ENCODE peak calls at places on chromosomes 1 and 21, in eight cellular contexts. E is ascending aorta; P is GOT3; D is activated CD8-positive, alpha-beta memory T cell treated with anti-CD3 and anti-CD28 coated beads for 24 hours; G is bronchial epithelial cell; Q is activated CD4-positive, alpha-beta T cell treated with anti-CD3 and anti-CD28 coated beads, Interleukin-2, amount 10 ng/mL, durations not matched to agents 7 days and 5 days; B is KG1; A is activated T-helper 1 cell treated with Interleukin-2 at 50 U/mL for 16 hours. W is an unnamed sample.

GRCh38 chr1:192485692-192486436 is 89.7 kb upstream of the RGS1 start:
- DNase-seq in E (peak; percentile 92), P (no peak), D (no peak), G (peak; percentile 96), Q (no peak), B (no peak), A (no peak), W (peak; percentile 94)

GRCh38 chr1:94248956-94249688 is 11.7 kb upstream of the ARHGAP29 start:
- DNase-seq in E (no peak), P (no peak), D (no peak), G (no peak), Q (no peak), B (no peak), A (no peak), W (no peak)

GRCh38 chr1:1623631-1624442 is 8.1 kb upstream of the MMP23B start:
- DNase-seq in E (no peak), P (no peak), D (no peak), G (no peak), Q (no peak), B (no peak), A (no peak), W (no peak)

GRCh38 chr1:67717876-67718275 is 32.9 kb downstream of the GADD45A start:
- DNase-seq in E (no peak), P (no peak), D (no peak), G (peak; percentile 76), Q (no peak), B (no peak), A (no peak), W (peak; percentile 84)

GRCh38 chr1:162074548-162074947 is 5.1 kb downstream of the NOS1AP start:
- DNase-seq in E (no peak), P (no peak), D (no peak), G (no peak), Q (no peak), B (no peak), A (no peak), W (peak; percentile 46)

GRCh38 chr21:19034041-19034440 is 630.5 kb upstream of the TMPRSS15 start:
- DNase-seq in E (no peak), P (no peak), D (no peak), G (no peak), Q (no peak), B (no peak), A (no peak), W (no peak)

GRCh38 chr1:217522280-217522679 is 108.6 kb downstream of the GPATCH2 start:
- DNase-seq in E (no peak), P (no peak), D (no peak), G (no peak), Q (no peak), B (no peak), A (no peak), W (no peak)

GRCh38 chr21:39363607-39364555 is 15.0 kb upstream of the HMGN1 start:
- DNase-seq in E (no peak), P (no peak), D (no peak), G (no peak), Q (no peak), B (no peak), A (no peak), W (no peak)

GRCh38 chr1:8676813-8677212 is 140.6 kb downstream of the RERE start:
- DNase-seq in E (no peak), P (no peak), D (no peak), G (no peak), Q (no peak), B (no peak), A (no peak), W (no peak)

GRCh38 chr21:39630191-39630591 is 17.5 kb downstream of the B3GALT5 start:
- DNase-seq in E (no peak), P (no peak), D (no peak), G (no peak), Q (no peak), B (no peak), A (no peak), W (peak; percentile 64)

GRCh38 chr1:245609354-245609753 is 454.6 kb downstream of the KIF26B start:
- DNase-seq in E (no peak), P (no peak), D (no peak), G (no peak), Q (no peak), B (no peak), A (no peak), W (no peak)

GRCh38 chr1:11285883-11286734 is 13.1 kb downstream of the UBIAD1 start:
- DNase-seq in E (no peak), P (no peak), D (no peak), G (peak; percentile 30), Q (no peak), B (no peak), A (no peak), W (no peak)

GRCh38 chr21:45533731-45534571 is 8.3 kb downstream of the SLC19A1 start:
- DNase-seq in E (peak; percentile 45), P (no peak), D (peak; percentile 55), G (no peak), Q (no peak), B (no peak), A (no peak), W (no peak)

GRCh38 chr1:228332797-228333738 is 73.6 kb downstream of the TRIM11 start:
- DNase-seq in E (peak; percentile 55), P (no peak), D (no peak), G (no peak), Q (no peak), B (no peak), A (no peak), W (no peak)